ENCODE peak calls at places on chromosomes 16 and 17, in four cellular contexts. One of them, this sample, is unnamed.

GRCh38 chr16:89274561-89275283 is 57.2 kb downstream of the ZNF778 start:
- DNase-seq in hepatocyte: no peak
- DNase-seq in skeletal muscle cell: no peak
- DNase-seq in stomach: no peak
- DNase-seq in this sample: no peak

GRCh38 chr16:55249361-55249760 is 74.6 kb upstream of the IRX6 start:
- DNase-seq in skeletal muscle cell: no peak
- DNase-seq in hepatocyte: no peak
- DNase-seq in stomach: no peak
- DNase-seq in this sample: no peak

GRCh38 chr16:25217921-25218320 is 1.2 kb downstream of the AQP8 start:
- DNase-seq in hepatocyte: no peak
- DNase-seq in skeletal muscle cell: no peak
- DNase-seq in stomach: no peak
- DNase-seq in this sample: no peak

GRCh38 chr17:39277110-39277509 is 51.4 kb upstream of the STAC2 start:
- DNase-seq in stomach: no peak
- DNase-seq in hepatocyte: no peak
- DNase-seq in skeletal muscle cell: no peak
- DNase-seq in this sample: no peak

GRCh38 chr16:9092282-9092962 is 978 bp downstream of the HAPSTR1 start:
- DNase-seq in skeletal muscle cell: no peak
- DNase-seq in stomach: peak
- DNase-seq in hepatocyte: peak
- DNase-seq in this sample: peak

GRCh38 chr16:57952909-57953308 is 18.0 kb downstream of the CNGB1 start:
- DNase-seq in skeletal muscle cell: no peak
- DNase-seq in stomach: no peak
- DNase-seq in hepatocyte: no peak
- DNase-seq in this sample: no peak

GRCh38 chr17:48500435-48501426 is 30.1 kb downstream of the HOXB1 start:
- DNase-seq in stomach: no peak
- DNase-seq in hepatocyte: peak
- DNase-seq in skeletal muscle cell: no peak
- DNase-seq in this sample: no peak

GRCh38 chr16:58644765-58645487 is 15.3 kb upstream of the CNOT1 start:
- DNase-seq in stomach: no peak
- DNase-seq in hepatocyte: no peak
- DNase-seq in skeletal muscle cell: no peak
- DNase-seq in this sample: no peak

GRCh38 chr17:12659500-12659899 is 6.2 kb upstream of the MYOCD start:
- DNase-seq in stomach: no peak
- DNase-seq in skeletal muscle cell: peak
- DNase-seq in hepatocyte: no peak
- DNase-seq in this sample: no peak

GRCh38 chr16:67238806-67239470 is 8.3 kb downstream of the FHOD1 start:
- DNase-seq in hepatocyte: no peak
- DNase-seq in stomach: no peak
- DNase-seq in skeletal muscle cell: no peak
- DNase-seq in this sample: no peak

GRCh38 chr17:43114101-43114691 is 11.0 kb downstream of the BRCA1 start:
- DNase-seq in hepatocyte: peak
- DNase-seq in stomach: no peak
- DNase-seq in skeletal muscle cell: no peak
- DNase-seq in this sample: no peak

GRCh38 chr17:29243792-29244191 is 2.9 kb upstream of the CRYBA1 start:
- DNase-seq in skeletal muscle cell: no peak
- DNase-seq in stomach: no peak
- DNase-seq in hepatocyte: no peak
- DNase-seq in this sample: no peak

GRCh38 chr16:58503166-58503862 is 3.4 kb downstream of the NDRG4 start:
- DNase-seq in hepatocyte: no peak
- DNase-seq in stomach: no peak
- DNase-seq in skeletal muscle cell: no peak
- DNase-seq in this sample: peak

GRCh38 chr16:648071-648785 is 937 bp upstream of the WDR90 start:
- DNase-seq in skeletal muscle cell: no peak
- DNase-seq in hepatocyte: peak
- DNase-seq in stomach: peak
- DNase-seq in this sample: no peak

GRCh38 chr17:75652934-75653549 is 13.9 kb downstream of the RECQL5 start:
- DNase-seq in stomach: no peak
- DNase-seq in hepatocyte: peak
- DNase-seq in skeletal muscle cell: no peak
- DNase-seq in this sample: no peak

GRCh38 chr17:74354123-74354522 is 7.5 kb downstream of the BTBD17 start:
- DNase-seq in hepatocyte: peak
- DNase-seq in skeletal muscle cell: no peak
- DNase-seq in stomach: peak
- DNase-seq in this sample: no peak

GRCh38 chr16:9854665-9855064 is 327.6 kb downstream of the GRIN2A start:
- DNase-seq in skeletal muscle cell: peak
- DNase-seq in hepatocyte: peak
- DNase-seq in stomach: no peak
- DNase-seq in this sample: no peak

GRCh38 chr16:83458612-83459011 is 349.2 kb upstream of the HSBP1 start:
- DNase-seq in stomach: no peak
- DNase-seq in skeletal muscle cell: peak
- DNase-seq in hepatocyte: no peak
- DNase-seq in this sample: no peak

GRCh38 chr17:79485991-79486390 is 124.9 kb downstream of the RBFOX3 start:
- DNase-seq in stomach: no peak
- DNase-seq in skeletal muscle cell: no peak
- DNase-seq in hepatocyte: no peak
- DNase-seq in this sample: no peak

GRCh38 chr16:28193530-28194423 is 18.0 kb downstream of the XPO6 start:
- DNase-seq in hepatocyte: no peak
- DNase-seq in stomach: no peak
- DNase-seq in skeletal muscle cell: peak
- DNase-seq in this sample: no peak

GRCh38 chr17:2893422-2893914 is 97.2 kb downstream of the RAP1GAP2 start:
- DNase-seq in hepatocyte: no peak
- DNase-seq in skeletal muscle cell: no peak
- DNase-seq in stomach: peak
- DNase-seq in this sample: no peak

GRCh38 chr17:10026786-10027046 is 121.6 kb upstream of the RCVRN start:
- DNase-seq in skeletal muscle cell: no peak
- DNase-seq in hepatocyte: no peak
- DNase-seq in stomach: no peak
- DNase-seq in this sample: no peak

GRCh38 chr17:37339321-37339720 is 36.5 kb upstream of the C17orf78 start:
- DNase-seq in hepatocyte: no peak
- DNase-seq in skeletal muscle cell: no peak
- DNase-seq in stomach: no peak
- DNase-seq in this sample: no peak

GRCh38 chr17:16091773-16092172 is 92.1 kb downstream of the TTC19 start:
- DNase-seq in stomach: no peak
- DNase-seq in hepatocyte: no peak
- DNase-seq in skeletal muscle cell: no peak
- DNase-seq in this sample: no peak

GRCh38 chr17:51354908-51355307 is 94.6 kb downstream of the UTP18 start:
- DNase-seq in stomach: no peak
- DNase-seq in hepatocyte: no peak
- DNase-seq in skeletal muscle cell: no peak
- DNase-seq in this sample: no peak

GRCh38 chr17:34637548-34638525 is 58.5 kb downstream of the TMEM132E start:
- DNase-seq in stomach: peak
- DNase-seq in hepatocyte: peak
- DNase-seq in skeletal muscle cell: peak
- DNase-seq in this sample: peak

GRCh38 chr17:17328251-17328650 is 25.1 kb downstream of the NT5M start:
- DNase-seq in skeletal muscle cell: no peak
- DNase-seq in stomach: no peak
- DNase-seq in hepatocyte: no peak
- DNase-seq in this sample: no peak

GRCh38 chr17:64505320-64506200 is 529 bp downstream of the DDX5 start:
- DNase-seq in stomach: peak
- DNase-seq in skeletal muscle cell: peak
- DNase-seq in hepatocyte: peak
- DNase-seq in this sample: peak

GRCh38 chr16:78130083-78130608 is 30.7 kb downstream of the WWOX start:
- DNase-seq in hepatocyte: no peak
- DNase-seq in stomach: no peak
- DNase-seq in skeletal muscle cell: no peak
- DNase-seq in this sample: no peak

GRCh38 chr16:65121870-65122723 is at the start of gene CDH11:
- DNase-seq in skeletal muscle cell: peak
- DNase-seq in stomach: peak
- DNase-seq in hepatocyte: peak
- DNase-seq in this sample: peak

This sample was measured in ureter.